ENCODE peak calls at places on chromosomes 16 and 17, in six cellular contexts. D, M, L, H, U and N are unnamed samples.

GRCh38 chr16:11105038-11105903 is 150.7 kb downstream of the SOCS1 start:
- DNase-seq in M (peak), L (peak), H (peak), D (peak), U (peak), N (no peak)

GRCh38 chr16:74608944-74609343 is 2.0 kb upstream of the GLG1 start:
- DNase-seq in U (no peak), D (peak), H (no peak), M (no peak), L (no peak), N (no peak)

GRCh38 chr17:28946239-28946638 is 5.1 kb downstream of the PHF12 start:
- DNase-seq in L (no peak), H (peak), M (peak), D (no peak), U (no peak), N (no peak)

GRCh38 chr16:27364493-27365141 is 37.4 kb upstream of the IL21R start:
- DNase-seq in L (peak), D (no peak), H (no peak), U (no peak), M (peak), N (peak)

GRCh38 chr16:82031116-82032084 is 3.7 kb upstream of the HSD17B2 start:
- DNase-seq in D (peak), L (no peak), M (peak), H (peak), U (no peak), N (no peak)

GRCh38 chr16:23424292-23424958 is 28.6 kb downstream of the COG7 start:
- DNase-seq in L (peak), M (peak), H (no peak), U (peak), D (no peak), N (peak)

GRCh38 chr16:676565-677297 is 1.3 kb downstream of the RHBDL1 start:
- DNase-seq in D (no peak), H (no peak), M (no peak), U (no peak), L (peak), N (peak)

GRCh38 chr17:62663304-62663703 is 35.8 kb downstream of the MRC2 start:
- DNase-seq in D (no peak), L (no peak), M (no peak), H (no peak), U (no peak), N (no peak)

GRCh38 chr16:79571753-79572544 is 28.6 kb downstream of the MAF start:
- DNase-seq in D (no peak), U (no peak), M (no peak), H (no peak), L (no peak), N (no peak)

GRCh38 chr16:68049448-68049847 is 26.4 kb downstream of the DUS2 start:
- DNase-seq in U (no peak), D (peak), H (no peak), L (no peak), M (no peak), N (no peak)

GRCh38 chr16:26599786-26600107 is 467.0 kb upstream of the C16orf82 start:
- DNase-seq in M (no peak), D (no peak), L (no peak), H (no peak), U (peak), N (no peak)

GRCh38 chr17:8835106-8835505 is 32.4 kb downstream of the PIK3R6 start:
- DNase-seq in M (no peak), L (no peak), U (no peak), H (no peak), D (no peak), N (no peak)

GRCh38 chr16:50202926-50203624 is 50.0 kb downstream of the TENT4B start:
- DNase-seq in H (peak), D (no peak), U (no peak), M (peak), L (no peak), N (no peak)

GRCh38 chr17:12627177-12627629 is 38.5 kb upstream of the MYOCD start:
- DNase-seq in H (peak), U (no peak), L (no peak), M (peak), D (no peak), N (no peak)

GRCh38 chr16:24337013-24337412 is 80.9 kb downstream of the CACNG3 start:
- DNase-seq in L (no peak), H (no peak), D (peak), U (no peak), M (no peak), N (no peak)

GRCh38 chr16:82639666-82640336 is 13.0 kb downstream of the CDH13 start:
- DNase-seq in M (peak), H (peak), D (peak), U (peak), L (peak), N (peak)

GRCh38 chr17:4485676-4486646 is 12.7 kb upstream of the SPNS2 start:
- DNase-seq in U (no peak), D (no peak), H (no peak), L (no peak), M (no peak), N (peak)

GRCh38 chr17:15157051-15157450 is 108.1 kb downstream of the PMP22 start:
- DNase-seq in H (peak), D (peak), U (no peak), M (no peak), L (no peak), N (no peak)

GRCh38 chr17:77880702-77881450 is 77.6 kb upstream of the TNRC6C start:
- DNase-seq in H (no peak), D (no peak), M (no peak), L (no peak), U (no peak), N (no peak)

GRCh38 chr17:49997773-49998703 is 3.0 kb upstream of the DLX3 start:
- DNase-seq in M (peak), L (peak), H (peak), U (peak), D (peak), N (peak)

GRCh38 chr17:21001813-21002221 is 41.0 kb downstream of the USP22 start:
- DNase-seq in H (no peak), M (peak), L (peak), U (no peak), D (no peak), N (peak)

GRCh38 chr16:49262501-49262900 is 19.1 kb downstream of the CBLN1 start:
- DNase-seq in H (no peak), M (no peak), U (no peak), D (no peak), L (no peak), N (no peak)

GRCh38 chr17:67274466-67274865 is 29.5 kb upstream of the HELZ start:
- DNase-seq in M (no peak), H (no peak), U (no peak), D (no peak), L (no peak), N (no peak)
- H3K4me3 ChIP-seq in M (no peak), H (no peak), U (no peak), D (no peak), L (no peak), N (no peak)

DNA sequence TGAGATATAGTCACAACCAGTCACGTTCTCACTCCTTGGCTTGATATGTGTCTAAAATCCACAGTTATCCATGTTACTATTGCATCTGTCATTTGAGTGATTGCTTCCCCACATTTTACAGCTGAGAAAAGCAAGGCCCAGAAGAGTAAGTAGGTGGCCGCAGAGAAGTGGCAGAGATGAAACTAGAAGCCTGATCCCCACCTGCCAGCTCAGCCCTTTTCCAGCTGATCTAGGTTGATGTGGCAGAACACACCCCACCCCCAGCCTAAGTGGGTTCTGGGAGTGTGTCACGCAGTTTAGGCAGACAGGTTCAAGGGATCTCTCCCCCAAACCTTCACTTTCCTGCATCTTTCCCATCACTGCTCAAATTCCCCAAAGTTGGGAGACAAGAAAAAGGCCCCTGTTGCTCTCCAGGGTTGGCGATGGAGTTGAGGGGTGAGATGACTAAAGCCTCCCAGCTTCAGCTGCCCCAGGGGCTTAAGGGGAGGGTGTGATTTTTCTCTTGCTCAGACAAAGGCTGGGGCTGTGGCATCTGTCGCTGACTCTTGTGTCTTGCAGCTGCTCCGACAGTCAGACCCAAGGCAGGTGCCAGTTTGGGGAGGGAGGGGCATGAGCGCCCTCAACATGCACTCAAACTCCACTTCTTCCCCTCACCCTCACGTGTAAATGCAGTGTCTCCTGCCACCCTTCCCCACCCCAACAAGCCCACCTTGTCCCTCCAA is 48.9 kb upstream of the LHX1 start:
- DNase-seq in M (no peak), D (no peak), U (no peak), L (no peak), H (no peak), N (no peak)
- TF ChIP-seq CTCF in M (no peak), D (no peak), U (no peak), L (no peak), H (no peak), N (no peak)

GRCh38 chr17:67994827-67995567 is 1.3 kb downstream of the C17orf58 start:
- DNase-seq in D (peak), M (peak), U (peak), H (peak), L (no peak), N (no peak)
- H3K4me3 ChIP-seq in D (peak), M (peak), U (no peak), H (peak), L (peak), N (no peak)

GRCh38 chr16:66274335-66275110 is 92.0 kb upstream of the CDH5 start:
- DNase-seq in M (peak), U (no peak), D (peak), H (peak), L (no peak), N (no peak)
- TF ChIP-seq CTCF in M (peak), U (no peak), D (no peak), H (peak), L (no peak), N (no peak)

DNA sequence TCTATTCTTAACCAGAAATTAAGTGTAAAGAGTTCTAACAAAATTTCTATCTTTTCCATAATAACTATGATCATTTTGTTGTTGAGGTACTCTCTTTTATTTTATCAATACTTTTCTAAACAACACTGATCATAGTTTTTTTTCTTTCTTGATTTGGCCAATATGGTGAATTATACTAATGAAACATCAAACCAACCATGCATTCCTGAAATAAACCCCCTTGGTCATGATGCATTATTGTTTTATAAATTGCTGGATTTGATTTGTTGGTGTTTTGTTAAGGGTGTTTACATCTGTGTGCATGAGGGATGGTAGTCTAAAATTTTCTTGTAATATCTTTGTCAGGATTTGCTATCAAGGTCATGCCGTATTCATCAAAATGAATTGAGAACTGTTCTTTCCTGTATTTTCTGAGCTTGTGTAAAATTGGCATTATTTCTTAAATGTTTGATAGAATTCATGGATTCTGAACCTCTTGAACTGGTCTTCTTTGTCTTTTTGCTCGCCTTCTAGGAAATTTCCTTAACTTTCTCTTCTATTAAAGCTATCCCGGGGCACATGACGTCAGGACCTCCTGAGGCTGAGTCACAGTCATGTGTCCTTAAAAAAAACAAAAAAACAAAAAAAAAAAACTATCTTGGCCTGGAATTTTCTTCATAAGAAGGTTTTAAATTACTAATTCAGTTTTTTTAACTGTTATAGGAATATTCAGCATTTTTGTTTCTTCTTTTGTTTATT is 3.9 kb upstream of the TRIM25 start:
- DNase-seq in D (no peak), M (no peak), L (no peak), U (no peak), H (no peak), N (no peak)
- H3K4me3 ChIP-seq in D (no peak), M (no peak), L (no peak), U (no peak), H (no peak), N (no peak)

GRCh38 chr17:81523139-81524062 is 4.8 kb upstream of the FSCN2 start:
- DNase-seq in H (peak), M (peak), D (peak), U (peak), L (no peak), N (no peak)
- TF ChIP-seq CTCF in H (peak), M (no peak), D (peak), U (no peak), L (no peak), N (no peak)

GRCh38 chr16:4313563-4314531 is 2.0 kb upstream of the GLIS2 start:
- DNase-seq in D (peak), H (no peak), M (no peak), L (peak), U (peak), N (peak)
- H3K4me3 ChIP-seq in D (no peak), H (no peak), M (no peak), L (no peak), U (no peak), N (no peak)